ENCODE peak calls at places on chromosomes 16 and 17, in five cellular contexts. U is H9, P is mesenchymal stem cell, Y is neuronal stem cell, N is H1. R is an unnamed sample.

GRCh38 chr17:45995617-45996270 is 3.3 kb upstream of the STH start:
- DNase-seq in U (no peak), N (no peak), P (no peak), Y (no peak), R (no peak)

GRCh38 chr17:35844547-35844946 is 24.1 kb downstream of the HEATR9 start:
- DNase-seq in N (no peak), P (no peak), U (no peak), Y (no peak), R (no peak)

GRCh38 chr16:16095646-16096045 is 127.6 kb downstream of the ABCC6 start:
- DNase-seq in Y (no peak), N (no peak), P (no peak), U (no peak), R (no peak)

GRCh38 chr17:28298449-28298848 is 20.6 kb upstream of the TMEM97 start:
- DNase-seq in Y (no peak), U (no peak), P (no peak), N (no peak), R (no peak)

GRCh38 chr17:33725675-33726271 is 432.7 kb upstream of the ASIC2 start:
- DNase-seq in U (peak), Y (peak), N (peak), P (peak), R (peak)

GRCh38 chr17:81958633-81959342 is 2.2 kb downstream of the NOTUM start:
- DNase-seq in Y (no peak), P (no peak), N (no peak), U (no peak), R (no peak)

GRCh38 chr16:84595052-84595481 is 22.8 kb downstream of the COTL1 start:
- DNase-seq in U (peak), Y (no peak), P (no peak), N (no peak), R (no peak)

GRCh38 chr16:15653227-15653626 is 3.2 kb downstream of the NDE1 start:
- DNase-seq in U (no peak), Y (no peak), N (no peak), P (peak), R (peak)

GRCh38 chr17:178292-179065 is 3.0 kb downstream of the DOC2B start:
- DNase-seq in P (no peak), N (no peak), U (no peak), Y (no peak), R (no peak)

GRCh38 chr16:13935408-13935807 is 15.5 kb downstream of the ERCC4 start:
- DNase-seq in U (peak), P (no peak), N (peak), Y (peak), R (peak)

GRCh38 chr17:6430769-6431168 is 4.2 kb downstream of the AIPL1 start:
- DNase-seq in U (no peak), Y (no peak), P (no peak), N (no peak), R (no peak)

GRCh38 chr17:83055911-83056582 is 23.4 kb upstream of the METRNL start:
- DNase-seq in N (peak), U (no peak), Y (no peak), P (peak), R (no peak)

GRCh38 chr17:14464741-14465140 is 163.9 kb downstream of the HS3ST3B1 start:
- DNase-seq in Y (no peak), U (no peak), P (peak), N (no peak), R (no peak)

GRCh38 chr17:3485481-3486068 is 9.8 kb downstream of the ASPA start:
- DNase-seq in P (no peak), Y (no peak), U (no peak), N (no peak), R (no peak)

GRCh38 chr16:2971985-2972784 is 3.0 kb downstream of the PAQR4 start:
- DNase-seq in U (no peak), N (no peak), P (no peak), Y (no peak), R (no peak)

GRCh38 chr16:1631230-1631629 is 19.1 kb downstream of the CRAMP1 start:
- DNase-seq in N (no peak), P (no peak), U (no peak), Y (no peak), R (no peak)

GRCh38 chr16:25192096-25192495 is 24.7 kb upstream of the AQP8 start:
- DNase-seq in N (no peak), U (no peak), P (no peak), Y (no peak), R (peak)

GRCh38 chr17:57761887-57762286 is 16.8 kb upstream of the CCDC182 start:
- DNase-seq in U (peak), P (no peak), N (no peak), Y (peak), R (no peak)

GRCh38 chr17:62998665-62999393 is 32.8 kb downstream of the TANC2 start:
- DNase-seq in N (no peak), U (no peak), Y (no peak), P (peak), R (peak)

GRCh38 chr17:50603340-50603739 is 31.3 kb upstream of the ABCC3 start:
- DNase-seq in N (no peak), U (peak), Y (no peak), P (no peak), R (peak)

GRCh38 chr16:19008770-19009169 is 25.0 kb downstream of the TMC7 start:
- DNase-seq in P (peak), N (no peak), U (no peak), Y (no peak), R (no peak)

GRCh38 chr17:77942111-77942988 is 16.2 kb upstream of the TNRC6C start:
- DNase-seq in N (no peak), Y (no peak), P (no peak), U (no peak), R (no peak)

GRCh38 chr16:75209944-75210343 is 3.0 kb upstream of the CTRB2 start:
- DNase-seq in N (no peak), Y (no peak), U (no peak), P (no peak), R (no peak)

GRCh38 chr17:80599546-80600305 is 55.1 kb downstream of the RPTOR start:
- DNase-seq in P (peak), U (no peak), Y (no peak), N (no peak), R (no peak)

GRCh38 chr16:4316732-4317461 is 1.0 kb downstream of the GLIS2 start:
- DNase-seq in N (peak), Y (no peak), U (no peak), P (no peak), R (no peak)

GRCh38 chr16:85839681-85840240 is 40.3 kb downstream of the COX4I1 start:
- DNase-seq in Y (no peak), U (no peak), N (no peak), P (no peak), R (no peak)

GRCh38 chr16:65728652-65729051 is 606.8 kb upstream of the CDH11 start:
- DNase-seq in Y (no peak), P (no peak), U (no peak), N (no peak), R (peak)

GRCh38 chr17:27349540-27350021 is 55.7 kb downstream of the WSB1 start:
- DNase-seq in P (no peak), N (no peak), Y (no peak), U (peak), R (peak)

GRCh38 chr17:39702901-39703893 is 3.3 kb downstream of the ERBB2 start:
- DNase-seq in U (no peak), Y (no peak), P (peak), N (no peak), R (no peak)

GRCh38 chr17:46191332-46192210 is 1.7 kb downstream of the KANSL1 start:
- DNase-seq in Y (peak), P (peak), N (no peak), U (peak), R (peak)

GRCh38 chr17:1643293-1643998 is 2.1 kb downstream of the SCARF1 start:
- DNase-seq in N (peak), Y (peak), P (no peak), U (peak), R (peak)

GRCh38 chr17:35540589-35541404 is 3.3 kb upstream of the SLFN12L start:
- DNase-seq in Y (no peak), U (no peak), N (no peak), P (peak), R (no peak)

GRCh38 chr16:79318137-79318899 is 282.2 kb downstream of the MAF start:
- DNase-seq in Y (no peak), N (no peak), U (peak), P (no peak), R (no peak)

GRCh38 chr16:56630134-56630533 is 2.3 kb upstream of the MT1M start:
- DNase-seq in P (no peak), Y (no peak), U (no peak), N (no peak), R (no peak)

GRCh38 chr16:69286941-69287713 is 24.0 kb upstream of the VPS4A start:
- DNase-seq in U (no peak), N (no peak), P (peak), Y (peak), R (peak)

GRCh38 chr17:56832446-56832845 is 1.3 kb downstream of the C17orf67 start:
- DNase-seq in P (peak), U (no peak), Y (no peak), N (no peak), R (peak)

GRCh38 chr17:68710976-68711375 is 109.8 kb upstream of the FAM20A start:
- DNase-seq in P (peak), N (no peak), U (no peak), Y (no peak), R (no peak)
- H3K18ac ChIP-seq in P (peak), N (no peak), U (no peak), Y (no peak), R (no peak)

GRCh38 chr17:7844292-7845154 is 10.3 kb upstream of the TMEM88 start:
- DNase-seq in N (peak), P (peak), Y (peak), U (peak), R (peak)
- H3K18ac ChIP-seq in N (no peak), P (peak), Y (peak), U (no peak), R (peak)

GRCh38 chr16:23452572-23453337 is at the start of gene COG7:
- DNase-seq in Y (peak), P (peak), U (peak), N (peak), R (peak)

GRCh38 chr16:23452221-23452571 is 793 bp downstream of the COG7 start:
- DNase-seq in U (no peak), Y (no peak), N (no peak), P (no peak), R (no peak)

GRCh38 chr16:23448392-23448791 is 4.6 kb downstream of the COG7 start:
- DNase-seq in Y (no peak), P (no peak), N (no peak), U (no peak), R (no peak)

GRCh38 chr16:23453338-23454052 is 506 bp upstream of the COG7 start:
- DNase-seq in Y (no peak), N (no peak), P (no peak), U (no peak), R (no peak)
- H3K18ac ChIP-seq in Y (no peak), N (no peak), P (no peak), U (no peak), R (no peak)

DNA sequence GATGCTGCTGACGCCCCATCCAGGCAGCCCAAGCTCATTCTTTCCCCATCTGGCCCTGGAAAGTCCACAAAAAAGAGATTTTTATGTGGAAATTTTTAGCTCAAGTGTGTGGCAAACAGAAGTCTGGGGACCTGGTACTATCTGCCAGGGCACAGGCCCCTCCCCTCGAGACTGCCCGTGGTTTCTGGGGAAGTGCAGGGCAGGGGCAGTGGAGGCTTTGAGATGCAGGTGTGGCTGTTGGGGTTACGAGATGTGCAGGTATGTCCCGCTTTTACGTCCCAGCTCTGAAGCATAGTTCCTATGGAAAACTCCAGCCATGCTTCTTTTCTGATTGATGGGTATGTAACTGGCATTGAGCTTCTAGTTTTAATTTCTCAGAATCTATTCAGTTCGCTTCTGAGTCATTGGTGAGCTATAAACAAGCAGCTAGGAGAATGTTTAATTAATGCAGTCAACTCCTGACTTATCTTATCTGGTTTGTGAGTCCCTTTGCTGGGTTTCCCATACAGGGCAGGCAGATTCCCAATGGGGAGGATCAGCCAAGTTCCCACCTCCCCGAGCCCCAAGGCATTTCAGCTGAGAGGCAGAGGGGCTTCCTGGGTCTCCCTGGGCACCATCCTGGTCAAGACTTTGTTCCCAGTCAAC is 16.2 kb downstream of the TBX4 start:
- DNase-seq in Y (no peak), U (no peak), N (no peak), P (peak), R (no peak)
- H3K18ac ChIP-seq in Y (no peak), U (no peak), N (no peak), P (no peak), R (no peak)

DNA sequence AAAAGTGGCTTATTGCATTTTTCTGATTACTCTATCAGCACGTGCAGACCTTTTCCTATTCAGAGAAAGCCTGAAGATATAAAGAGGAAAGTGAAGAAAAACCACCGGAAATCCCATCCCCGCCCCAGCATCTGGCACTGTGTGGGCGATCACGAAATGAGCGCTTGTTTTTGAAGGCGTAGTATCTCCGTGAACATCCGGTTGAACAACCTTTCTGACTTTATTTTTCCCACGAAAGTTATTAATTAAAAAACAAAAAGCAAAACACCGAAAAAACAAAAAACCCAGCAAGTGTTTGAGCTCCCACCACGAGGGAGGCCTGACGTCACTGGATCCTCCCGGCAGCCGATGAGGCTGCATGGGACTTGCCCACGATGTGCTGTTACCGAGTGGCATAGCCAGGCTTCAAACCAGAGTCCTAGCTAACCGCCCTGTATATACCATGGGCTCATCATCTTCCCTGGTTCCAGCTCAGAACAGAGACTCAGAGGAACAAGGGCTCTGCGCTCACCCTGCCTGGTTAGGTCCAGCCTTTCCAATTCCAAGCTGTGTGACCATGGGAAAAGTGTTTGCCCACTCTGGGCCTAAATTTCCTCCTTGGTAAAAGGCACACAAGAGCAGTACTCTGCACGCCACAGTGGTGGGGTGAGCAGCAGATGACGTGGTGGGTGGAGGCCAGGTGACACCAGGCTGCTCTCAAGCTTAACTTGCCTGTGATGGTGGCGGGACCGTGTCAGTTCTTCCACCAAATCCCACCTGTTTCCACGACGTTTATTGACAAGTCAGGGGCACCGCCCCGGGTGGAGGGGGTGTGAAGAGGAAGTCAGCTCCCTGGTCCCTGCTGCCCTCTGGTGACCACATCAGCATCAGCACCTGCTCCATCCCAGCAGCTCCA is 34.3 kb upstream of the IL21R start:
- DNase-seq in U (peak), P (peak), Y (peak), N (peak), R (peak)
- H3K18ac ChIP-seq in U (no peak), P (peak), Y (no peak), N (no peak), R (no peak)

DNA sequence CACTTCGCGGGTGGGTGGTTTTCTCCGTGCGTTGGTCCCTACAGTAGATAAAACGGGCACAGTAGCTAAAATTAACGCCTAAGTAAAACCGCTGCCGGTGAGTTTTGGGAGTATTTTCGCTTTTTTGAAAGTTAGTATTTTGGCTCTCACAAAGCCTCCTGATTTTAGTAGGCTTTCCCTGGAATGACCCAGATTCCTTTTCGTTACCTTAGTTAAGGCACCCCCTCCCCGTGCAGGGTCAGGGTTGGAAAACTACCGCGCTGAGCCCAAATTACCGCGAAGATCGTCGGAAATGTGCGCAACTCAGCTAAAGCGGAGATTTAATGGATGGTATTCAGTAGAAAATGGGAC is 28.3 kb upstream of the ST6GALNAC1 start:
- DNase-seq in N (no peak), U (no peak), P (no peak), Y (no peak), R (no peak)
- H3K18ac ChIP-seq in N (peak), U (no peak), P (peak), Y (peak), R (peak)

R was measured in mesendoderm.